ENCODE peak calls at places on chromosomes 2 and 18, in seven cellular contexts. One of them, this sample, is unnamed.

GRCh38 chr18:75408554-75409506 is 18.7 kb downstream of the SMIM21 start:
- DNase-seq in GM12878: no peak
- DNase-seq in endothelial cell of umbilical vein: peak; percentile 3
- DNase-seq in HCT116: peak; percentile 98
- DNase-seq in GM23338: no peak
- DNase-seq in HepG2: peak; percentile 32
- DNase-seq in K562: peak; percentile 2
- DNase-seq in this sample: no peak

GRCh38 chr2:99624682-99625081 is 134.9 kb upstream of the REV1 start:
- DNase-seq in GM23338: peak; percentile 7
- DNase-seq in K562: no peak
- DNase-seq in HCT116: no peak
- DNase-seq in HepG2: no peak
- DNase-seq in GM12878: no peak
- DNase-seq in endothelial cell of umbilical vein: no peak
- DNase-seq in this sample: no peak

GRCh38 chr2:191086707-191087106 is 64.1 kb downstream of the STAT4 start:
- DNase-seq in HCT116: no peak
- DNase-seq in HepG2: no peak
- DNase-seq in GM12878: no peak
- DNase-seq in K562: no peak
- DNase-seq in GM23338: no peak
- DNase-seq in endothelial cell of umbilical vein: no peak
- DNase-seq in this sample: no peak

GRCh38 chr2:158580760-158581159 is 124.0 kb downstream of the PKP4 start:
- DNase-seq in HCT116: no peak
- DNase-seq in GM23338: no peak
- DNase-seq in endothelial cell of umbilical vein: no peak
- DNase-seq in HepG2: no peak
- DNase-seq in GM12878: no peak
- DNase-seq in K562: no peak
- DNase-seq in this sample: no peak

GRCh38 chr2:112483821-112484220 is 1.9 kb downstream of the TTL start:
- DNase-seq in K562: no peak
- DNase-seq in GM23338: no peak
- DNase-seq in endothelial cell of umbilical vein: peak; percentile 40
- DNase-seq in HepG2: no peak
- DNase-seq in HCT116: no peak
- DNase-seq in GM12878: no peak
- DNase-seq in this sample: no peak

GRCh38 chr2:47299555-47299954 is 103.4 kb upstream of the MSH2 start:
- DNase-seq in HepG2: no peak
- DNase-seq in K562: peak; percentile 64
- DNase-seq in endothelial cell of umbilical vein: no peak
- DNase-seq in HCT116: no peak
- DNase-seq in GM23338: no peak
- DNase-seq in GM12878: no peak
- DNase-seq in this sample: no peak

GRCh38 chr2:3144856-3145255 is 232.8 kb downstream of the EIPR1 start:
- DNase-seq in K562: no peak
- DNase-seq in GM23338: no peak
- DNase-seq in GM12878: no peak
- DNase-seq in HCT116: no peak
- DNase-seq in HepG2: no peak
- DNase-seq in endothelial cell of umbilical vein: no peak
- DNase-seq in this sample: no peak

GRCh38 chr2:24206242-24206641 is 31.4 kb downstream of the FAM228A start:
- DNase-seq in GM23338: no peak
- DNase-seq in HCT116: no peak
- DNase-seq in endothelial cell of umbilical vein: no peak
- DNase-seq in HepG2: no peak
- DNase-seq in GM12878: no peak
- DNase-seq in K562: no peak
- DNase-seq in this sample: no peak

GRCh38 chr2:72895759-72896281 is 8.6 kb downstream of the SPR start:
- DNase-seq in GM23338: no peak
- DNase-seq in HepG2: no peak
- DNase-seq in GM12878: no peak
- DNase-seq in K562: no peak
- DNase-seq in HCT116: no peak
- DNase-seq in endothelial cell of umbilical vein: peak; percentile 20
- DNase-seq in this sample: no peak
- TF ChIP-seq EZH2 in GM23338: no peak
- TF ChIP-seq EZH2 in HepG2: no peak
- TF ChIP-seq EZH2 in GM12878: no peak
- TF ChIP-seq EZH2 in K562: no peak
- TF ChIP-seq EZH2 in HCT116: no peak
- TF ChIP-seq EZH2 in endothelial cell of umbilical vein: no peak
- TF ChIP-seq EZH2 in this sample: no peak

GRCh38 chr2:20071397-20072383 is 20.3 kb upstream of the LAPTM4A start:
- DNase-seq in endothelial cell of umbilical vein: peak; percentile 4
- DNase-seq in GM23338: peak; percentile 62
- DNase-seq in HepG2: peak; percentile 71
- DNase-seq in HCT116: no peak
- DNase-seq in GM12878: no peak
- DNase-seq in K562: no peak
- DNase-seq in this sample: no peak
- TF ChIP-seq POLR2AphosphoS5 in endothelial cell of umbilical vein: no peak
- TF ChIP-seq POLR2AphosphoS5 in GM23338: no peak
- TF ChIP-seq POLR2AphosphoS5 in HepG2: no peak
- TF ChIP-seq POLR2AphosphoS5 in HCT116: no peak
- TF ChIP-seq POLR2AphosphoS5 in GM12878: no peak
- TF ChIP-seq POLR2AphosphoS5 in K562: no peak
- TF ChIP-seq POLR2AphosphoS5 in this sample: peak; percentile 18

GRCh38 chr2:156666130-156666785 is 230.1 kb downstream of the GPD2 start:
- DNase-seq in GM12878: no peak
- DNase-seq in GM23338: no peak
- DNase-seq in K562: no peak
- DNase-seq in HepG2: no peak
- DNase-seq in HCT116: no peak
- DNase-seq in endothelial cell of umbilical vein: no peak
- DNase-seq in this sample: no peak
- H3K27ac ChIP-seq in GM12878: no peak overlapping the region
- H3K27ac ChIP-seq in GM23338: no peak overlapping the region
- H3K27ac ChIP-seq in K562: no peak overlapping the region
- H3K27ac ChIP-seq in HepG2: no peak overlapping the region
- H3K27ac ChIP-seq in HCT116: no peak overlapping the region
- H3K27ac ChIP-seq in endothelial cell of umbilical vein: no peak overlapping the region
- H3K27ac ChIP-seq in this sample: no peak overlapping the region

GRCh38 chr2:172091626-172092566 is 6.6 kb downstream of the DLX1 start:
- DNase-seq in K562: no peak
- DNase-seq in HCT116: no peak
- DNase-seq in endothelial cell of umbilical vein: no peak
- DNase-seq in GM23338: peak; percentile 15
- DNase-seq in HepG2: no peak
- DNase-seq in GM12878: no peak
- DNase-seq in this sample: no peak
- TF ChIP-seq EZH2 in K562: no peak
- TF ChIP-seq EZH2 in HCT116: no peak
- TF ChIP-seq EZH2 in endothelial cell of umbilical vein: no peak
- TF ChIP-seq EZH2 in GM23338: peak; percentile 82
- TF ChIP-seq EZH2 in HepG2: peak; percentile 2
- TF ChIP-seq EZH2 in GM12878: no peak
- TF ChIP-seq EZH2 in this sample: no peak

DNA sequence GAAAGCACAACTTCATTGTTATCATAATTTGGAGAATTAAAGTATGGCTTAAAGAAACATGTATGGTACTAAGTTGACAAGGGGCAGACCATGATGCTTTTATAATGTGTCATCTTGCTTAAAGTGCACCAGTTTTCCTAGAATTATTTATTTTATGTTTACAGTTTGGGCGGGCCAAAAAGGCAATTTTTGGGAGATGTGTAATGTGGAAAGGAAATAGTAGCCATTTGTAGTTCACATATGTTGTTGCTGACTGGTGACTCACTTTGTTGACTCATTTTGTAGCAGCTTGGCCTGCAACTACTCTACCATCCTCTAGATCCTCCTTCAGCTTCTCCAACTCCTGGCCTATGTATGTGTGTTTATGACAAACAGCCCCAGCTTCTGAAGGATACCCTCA is 7.7 kb downstream of the ZSCAN30 start:
- DNase-seq in GM23338: no peak
- DNase-seq in endothelial cell of umbilical vein: peak; percentile 84
- DNase-seq in HepG2: peak; percentile 8
- DNase-seq in GM12878: no peak
- DNase-seq in HCT116: no peak
- DNase-seq in K562: no peak
- DNase-seq in this sample: no peak
- TF ChIP-seq POLR2AphosphoS5 in GM23338: no peak
- TF ChIP-seq POLR2AphosphoS5 in endothelial cell of umbilical vein: peak; percentile 82
- TF ChIP-seq POLR2AphosphoS5 in HepG2: no peak
- TF ChIP-seq POLR2AphosphoS5 in GM12878: no peak
- TF ChIP-seq POLR2AphosphoS5 in HCT116: no peak
- TF ChIP-seq POLR2AphosphoS5 in K562: no peak
- TF ChIP-seq POLR2AphosphoS5 in this sample: no peak